ENCODE peak calls at places on chromosomes 7 and 10, in six cellular contexts. L is spleen, G is Peyer's patch, Z is cardiac muscle cell, M is IMR-90, D is kidney. S is an unnamed sample. For H3K4me1, the result is how much of the 10 kb centered on the place peaks cover.

GRCh38 chr10:63554666-63555065 is 33.5 kb downstream of the REEP3 start:
- DNase-seq in M (peak), Z (peak), G (peak), D (no peak), L (peak), S (peak)

GRCh38 chr10:124605001-124605370 is 139.2 kb downstream of the FAM53B start:
- DNase-seq in D (no peak), G (no peak), L (peak), M (no peak), Z (no peak), S (no peak)

GRCh38 chr7:29194594-29195417 is at the start of gene CHN2:
- DNase-seq in D (peak), Z (peak), L (peak), M (no peak), G (peak), S (peak)

GRCh38 chr10:26556756-26557640 is 118.9 kb downstream of the APBB1IP start:
- DNase-seq in Z (peak), G (peak), L (no peak), M (peak), D (no peak), S (no peak)

GRCh38 chr7:69199661-69200060 is 398.6 kb upstream of the AUTS2 start:
- DNase-seq in L (no peak), Z (no peak), M (no peak), D (no peak), G (no peak), S (no peak)

GRCh38 chr7:31192996-31193395 is 140.9 kb downstream of the ADCYAP1R1 start:
- DNase-seq in Z (peak), D (peak), G (peak), M (peak), L (no peak), S (peak)

GRCh38 chr7:155090647-155091046 is 20.5 kb downstream of the HTR5A start:
- DNase-seq in Z (no peak), M (no peak), G (no peak), D (no peak), L (no peak), S (no peak)

GRCh38 chr7:127619681-127620405 is 1.9 kb upstream of the PAX4 start:
- DNase-seq in L (no peak), Z (no peak), D (no peak), M (no peak), G (no peak), S (no peak)

GRCh38 chr10:91617073-91617580 is 15.7 kb downstream of the PPP1R3C start:
- DNase-seq in G (no peak), L (no peak), D (no peak), M (peak), Z (peak), S (no peak)

GRCh38 chr10:119120413-119120867 is 16.5 kb downstream of the DENND10 start:
- DNase-seq in G (no peak), L (no peak), M (peak), D (no peak), Z (no peak), S (no peak)

GRCh38 chr7:158959954-158960353 is 103.6 kb downstream of the DYNC2I1 start:
- DNase-seq in G (no peak), M (no peak), D (peak), L (no peak), Z (no peak), S (no peak)

GRCh38 chr7:106346678-106347217 is 62.0 kb upstream of the NAMPT start:
- DNase-seq in Z (peak), G (no peak), M (peak), D (no peak), L (no peak), S (no peak)

GRCh38 chr7:36289833-36290661 is 99.6 kb upstream of the ANLN start:
- DNase-seq in L (no peak), Z (no peak), D (peak), M (no peak), G (peak), S (no peak)

GRCh38 chr10:50467209-50467608 is 156.5 kb downstream of the SGMS1 start:
- DNase-seq in Z (no peak), G (no peak), D (no peak), M (no peak), L (no peak), S (no peak)

GRCh38 chr10:20892796-20893195 is 4.3 kb downstream of the NEBL start:
- DNase-seq in G (no peak), Z (peak), D (no peak), L (no peak), M (no peak), S (no peak)

GRCh38 chr10:73332379-73332778 is 26.3 kb downstream of the CFAP70 start:
- DNase-seq in Z (no peak), D (no peak), G (no peak), M (no peak), L (no peak), S (no peak)

GRCh38 chr7:4931932-4932331 is 27.1 kb downstream of the MMD2 start:
- DNase-seq in Z (peak), L (no peak), M (no peak), G (no peak), D (no peak), S (no peak)

GRCh38 chr10:118543714-118544400 is 51.6 kb downstream of the PRLHR start:
- DNase-seq in L (no peak), Z (peak), G (peak), M (peak), D (no peak), S (peak)

GRCh38 chr7:117588352-117588794 is 108.5 kb downstream of the CFTR start:
- DNase-seq in L (no peak), Z (peak), D (no peak), G (no peak), M (peak), S (no peak)

GRCh38 chr7:105644937-105645336 is 63.6 kb upstream of the EFCAB10 start:
- DNase-seq in L (no peak), D (no peak), Z (no peak), M (no peak), G (no peak), S (no peak)

GRCh38 chr7:75888464-75889222 is 9.8 kb downstream of the RHBDD2 start:
- DNase-seq in L (no peak), Z (no peak), G (no peak), M (no peak), D (peak), S (peak)

GRCh38 chr7:39504963-39505362 is 61.2 kb upstream of the YAE1 start:
- DNase-seq in L (no peak), M (peak), D (no peak), G (peak), Z (peak), S (no peak)

GRCh38 chr7:25496394-25497103 is 268.3 kb upstream of the NPVF start:
- DNase-seq in L (no peak), Z (no peak), D (no peak), G (no peak), M (no peak), S (no peak)
- H3K4me3 ChIP-seq in L (no peak), Z (no peak), D (no peak), G (no peak), M (no peak), S (peak)

DNA sequence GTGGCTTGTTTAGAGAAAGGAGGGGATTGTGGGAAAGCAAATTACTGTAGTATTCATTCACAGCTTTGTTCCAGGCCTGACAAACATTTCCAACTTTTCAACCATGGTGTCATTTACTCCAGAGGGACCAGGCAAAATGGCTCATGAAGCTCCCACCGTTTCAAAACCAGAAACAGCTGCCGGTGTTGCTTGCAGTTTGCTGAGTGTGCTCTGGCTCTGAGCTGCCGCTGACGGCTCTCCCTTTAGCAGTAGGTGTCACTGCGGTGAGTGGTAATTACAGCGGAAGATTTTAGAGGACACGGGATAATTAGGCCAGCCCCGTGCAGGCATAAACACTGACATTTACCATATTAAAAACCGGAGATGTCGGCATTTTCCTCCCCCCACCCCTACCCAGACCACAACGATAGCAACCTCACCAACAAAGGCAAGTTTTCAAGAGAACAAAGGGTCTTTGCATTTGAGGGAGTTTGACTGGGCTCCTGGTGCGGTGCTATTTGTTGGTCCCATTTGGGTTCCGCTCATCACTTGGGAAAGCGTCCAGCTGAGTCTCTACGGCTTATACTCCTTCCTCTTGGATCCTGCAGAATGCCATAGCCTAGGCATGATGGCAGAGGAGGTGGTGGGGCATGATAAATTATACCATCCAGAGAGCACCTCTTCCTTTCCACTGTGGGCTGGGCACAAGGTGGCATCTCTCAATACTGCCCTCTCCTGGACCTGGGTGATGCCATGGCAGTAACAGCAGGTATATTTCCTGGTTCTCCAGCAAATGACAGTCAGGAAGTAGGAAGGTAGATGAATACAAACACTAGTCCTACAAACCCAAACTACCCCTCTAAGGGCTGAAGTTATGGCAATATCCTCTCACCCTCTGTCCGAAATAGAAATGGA is 1005.2 kb downstream of the KCNMA1 start:
- DNase-seq in D (no peak), M (no peak), Z (no peak), L (no peak), G (no peak), S (no peak)
- TF ChIP-seq CTCF in D (peak), M (peak), Z (peak), L (no peak), G (peak), S (peak)

GRCh38 chr7:138247081-138247480 is 170.8 kb downstream of the AKR1D1 start:
- DNase-seq in L (no peak), M (no peak), Z (no peak), D (no peak), G (no peak), S (no peak)

GRCh38 chr7:138245216-138245615 is 169.0 kb downstream of the AKR1D1 start:
- DNase-seq in L (no peak), Z (peak), M (no peak), G (no peak), D (no peak), S (no peak)

GRCh38 chr7:138247568-138248328 is 171.5 kb downstream of the AKR1D1 start:
- DNase-seq in M (no peak), L (no peak), D (no peak), G (no peak), Z (peak), S (no peak)

GRCh38 chr7:138245682-138246081 is 169.4 kb downstream of the AKR1D1 start:
- DNase-seq in L (no peak), G (no peak), M (no peak), D (no peak), Z (peak), S (no peak)

GRCh38 chr7:138246391-138246790 is 170.1 kb downstream of the AKR1D1 start:
- DNase-seq in G (no peak), L (no peak), D (no peak), M (no peak), Z (no peak), S (no peak)
- H3K4me1 ChIP-seq in G (under half), L (under half), D (under half), M (under half), Z (under half), S (under half)

DNA sequence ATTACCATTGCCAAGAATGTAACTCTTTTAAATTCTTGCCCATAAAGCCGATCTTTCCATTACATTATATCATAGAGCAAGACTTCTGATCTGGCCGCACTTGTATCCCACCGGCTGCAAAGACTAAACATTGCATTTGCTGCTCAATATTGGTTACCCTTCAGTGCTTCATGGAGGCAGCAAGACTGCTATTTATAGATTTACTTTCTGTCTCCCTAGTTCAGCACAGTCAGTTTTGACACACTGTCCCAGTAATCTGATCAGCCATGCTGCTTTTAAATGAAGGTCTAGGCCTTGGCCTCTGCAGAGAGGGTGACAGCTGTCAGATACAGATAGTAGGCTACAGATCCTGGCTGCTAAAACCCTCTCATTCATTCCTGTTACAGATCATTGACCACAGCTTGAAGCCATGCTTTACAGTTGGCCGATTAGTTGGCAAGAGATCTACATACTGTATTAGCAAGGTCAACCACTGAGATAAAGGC is 562.6 kb upstream of the GALNT17 start:
- DNase-seq in G (no peak), Z (no peak), D (no peak), L (no peak), M (no peak), S (no peak)
- H3K4me3 ChIP-seq in G (no peak), Z (no peak), D (no peak), L (no peak), M (no peak), S (no peak)

GRCh38 chr10:127919418-127920191 is 12.7 kb downstream of the PTPRE start:
- DNase-seq in M (peak), L (no peak), Z (peak), D (no peak), G (no peak), S (no peak)
- TF ChIP-seq CTCF in M (no peak), L (no peak), Z (peak), D (peak), G (no peak), S (peak)

S was measured in lower lobe of right lung.